ENCODE peak calls at places on chromosomes 5 and 9, in four cellular contexts. One of them, this sample, is unnamed.

GRCh38 chr9:109016132-109016531 is 2.8 kb upstream of the CTNNAL1 start:
- DNase-seq in coronary artery: no peak
- DNase-seq in bronchial epithelial cell: no peak
- DNase-seq in AG04450: no peak
- DNase-seq in this sample: no peak

GRCh38 chr5:1748271-1748670 is 51.4 kb downstream of the MRPL36 start:
- DNase-seq in coronary artery: peak
- DNase-seq in bronchial epithelial cell: no peak
- DNase-seq in AG04450: no peak
- DNase-seq in this sample: no peak

GRCh38 chr9:16526380-16526779 is 344.1 kb downstream of the BNC2 start:
- DNase-seq in bronchial epithelial cell: peak
- DNase-seq in AG04450: no peak
- DNase-seq in coronary artery: no peak
- DNase-seq in this sample: no peak

GRCh38 chr5:116575635-116576042 is 1.0 kb upstream of the SEMA6A start:
- DNase-seq in coronary artery: no peak
- DNase-seq in AG04450: no peak
- DNase-seq in bronchial epithelial cell: peak
- DNase-seq in this sample: no peak

GRCh38 chr5:94288937-94289336 is 329.5 kb downstream of the KIAA0825 start:
- DNase-seq in bronchial epithelial cell: no peak
- DNase-seq in AG04450: no peak
- DNase-seq in coronary artery: no peak
- DNase-seq in this sample: no peak

GRCh38 chr9:78592866-78593265 is 295.9 kb downstream of the PSAT1 start:
- DNase-seq in bronchial epithelial cell: no peak
- DNase-seq in coronary artery: no peak
- DNase-seq in AG04450: no peak
- DNase-seq in this sample: no peak

GRCh38 chr9:96048116-96048953 is 172.8 kb downstream of the ERCC6L2 start:
- DNase-seq in bronchial epithelial cell: peak
- DNase-seq in coronary artery: no peak
- DNase-seq in AG04450: no peak
- DNase-seq in this sample: peak

GRCh38 chr9:12162101-12162500 is 531.1 kb upstream of the TYRP1 start:
- DNase-seq in AG04450: no peak
- DNase-seq in bronchial epithelial cell: no peak
- DNase-seq in coronary artery: no peak
- DNase-seq in this sample: no peak

GRCh38 chr5:150582281-150582791 is 58.1 kb upstream of the SYNPO start:
- DNase-seq in coronary artery: no peak
- DNase-seq in AG04450: peak
- DNase-seq in bronchial epithelial cell: no peak
- DNase-seq in this sample: no peak

GRCh38 chr5:132788508-132788907 is 11.5 kb upstream of the SEPTIN8 start:
- DNase-seq in bronchial epithelial cell: no peak
- DNase-seq in AG04450: no peak
- DNase-seq in coronary artery: no peak
- DNase-seq in this sample: no peak

GRCh38 chr9:121718063-121718462 is 66.6 kb downstream of the DAB2IP start:
- DNase-seq in AG04450: no peak
- DNase-seq in coronary artery: no peak
- DNase-seq in bronchial epithelial cell: peak
- DNase-seq in this sample: no peak

GRCh38 chr5:89263846-89264245 is 380.9 kb upstream of the MEF2C start:
- DNase-seq in AG04450: no peak
- DNase-seq in bronchial epithelial cell: no peak
- DNase-seq in coronary artery: no peak
- DNase-seq in this sample: no peak

GRCh38 chr9:112831281-112831851 is 59.3 kb downstream of the SLC46A2 start:
- DNase-seq in bronchial epithelial cell: peak
- DNase-seq in coronary artery: no peak
- DNase-seq in AG04450: no peak
- DNase-seq in this sample: no peak

GRCh38 chr5:141742866-141743651 is 61.0 kb upstream of the ARAP3 start:
- DNase-seq in bronchial epithelial cell: peak
- DNase-seq in coronary artery: no peak
- DNase-seq in AG04450: no peak
- DNase-seq in this sample: no peak

GRCh38 chr9:129435996-129436676 is 184.8 kb downstream of the C9orf50 start:
- DNase-seq in coronary artery: no peak
- DNase-seq in bronchial epithelial cell: no peak
- DNase-seq in AG04450: no peak
- DNase-seq in this sample: no peak

GRCh38 chr9:129439242-129439641 is 181.7 kb downstream of the C9orf50 start:
- DNase-seq in bronchial epithelial cell: no peak
- DNase-seq in coronary artery: no peak
- DNase-seq in AG04450: no peak
- DNase-seq in this sample: no peak

GRCh38 chr9:129435272-129435671 is 185.6 kb downstream of the C9orf50 start:
- DNase-seq in coronary artery: no peak
- DNase-seq in AG04450: no peak
- DNase-seq in bronchial epithelial cell: no peak
- DNase-seq in this sample: no peak

GRCh38 chr9:129437626-129438323 is 183.1 kb downstream of the C9orf50 start:
- DNase-seq in bronchial epithelial cell: no peak
- DNase-seq in AG04450: no peak
- DNase-seq in coronary artery: peak
- DNase-seq in this sample: no peak

GRCh38 chr9:129436751-129437625 is 183.9 kb downstream of the C9orf50 start:
- DNase-seq in AG04450: no peak
- DNase-seq in bronchial epithelial cell: no peak
- DNase-seq in coronary artery: peak
- DNase-seq in this sample: no peak
- H3K4me3 ChIP-seq in AG04450: peak
- H3K4me3 ChIP-seq in bronchial epithelial cell: peak
- H3K4me3 ChIP-seq in coronary artery: peak
- H3K4me3 ChIP-seq in this sample: peak

GRCh38 chr5:10303699-10304170 is 4.0 kb downstream of the CMBL start:
- DNase-seq in bronchial epithelial cell: no peak
- DNase-seq in AG04450: no peak
- DNase-seq in coronary artery: no peak
- DNase-seq in this sample: no peak

GRCh38 chr5:10300246-10300645 is 7.5 kb downstream of the CMBL start:
- DNase-seq in bronchial epithelial cell: no peak
- DNase-seq in AG04450: no peak
- DNase-seq in coronary artery: no peak
- DNase-seq in this sample: no peak

GRCh38 chr5:10301842-10302610 is 5.7 kb downstream of the CMBL start:
- DNase-seq in coronary artery: peak
- DNase-seq in AG04450: no peak
- DNase-seq in bronchial epithelial cell: peak
- DNase-seq in this sample: peak

GRCh38 chr5:10303201-10303600 is 4.5 kb downstream of the CMBL start:
- DNase-seq in bronchial epithelial cell: no peak
- DNase-seq in coronary artery: no peak
- DNase-seq in AG04450: no peak
- DNase-seq in this sample: no peak

GRCh38 chr5:10301266-10301665 is 6.4 kb downstream of the CMBL start:
- DNase-seq in coronary artery: no peak
- DNase-seq in AG04450: no peak
- DNase-seq in bronchial epithelial cell: peak
- DNase-seq in this sample: no peak
- H3K4me3 ChIP-seq in coronary artery: no peak
- H3K4me3 ChIP-seq in AG04450: no peak
- H3K4me3 ChIP-seq in bronchial epithelial cell: no peak
- H3K4me3 ChIP-seq in this sample: peak

GRCh38 chr5:80034962-80035821 is at the start of gene THBS4:
- DNase-seq in bronchial epithelial cell: no peak
- DNase-seq in AG04450: no peak
- DNase-seq in coronary artery: no peak
- DNase-seq in this sample: no peak

GRCh38 chr5:80034559-80034958 is 589 bp upstream of the THBS4 start:
- DNase-seq in AG04450: no peak
- DNase-seq in bronchial epithelial cell: no peak
- DNase-seq in coronary artery: no peak
- DNase-seq in this sample: no peak

GRCh38 chr5:80036621-80037020 is 1.5 kb downstream of the THBS4 start:
- DNase-seq in coronary artery: no peak
- DNase-seq in AG04450: no peak
- DNase-seq in bronchial epithelial cell: no peak
- DNase-seq in this sample: no peak

GRCh38 chr5:80037366-80037765 is 2.2 kb downstream of the THBS4 start:
- DNase-seq in coronary artery: no peak
- DNase-seq in AG04450: no peak
- DNase-seq in bronchial epithelial cell: no peak
- DNase-seq in this sample: no peak

GRCh38 chr5:80035839-80036238 is 691 bp downstream of the THBS4 start:
- DNase-seq in coronary artery: no peak
- DNase-seq in AG04450: no peak
- DNase-seq in bronchial epithelial cell: no peak
- DNase-seq in this sample: no peak
- H3K4me3 ChIP-seq in coronary artery: peak
- H3K4me3 ChIP-seq in AG04450: no peak
- H3K4me3 ChIP-seq in bronchial epithelial cell: no peak
- H3K4me3 ChIP-seq in this sample: no peak

GRCh38 chr5:80741015-80741414 is 86.2 kb upstream of the DHFR start:
- DNase-seq in bronchial epithelial cell: no peak
- DNase-seq in coronary artery: no peak
- DNase-seq in AG04450: no peak
- DNase-seq in this sample: no peak
- H3K4me3 ChIP-seq in bronchial epithelial cell: no peak
- H3K4me3 ChIP-seq in coronary artery: no peak
- H3K4me3 ChIP-seq in AG04450: no peak
- H3K4me3 ChIP-seq in this sample: no peak

DNA sequence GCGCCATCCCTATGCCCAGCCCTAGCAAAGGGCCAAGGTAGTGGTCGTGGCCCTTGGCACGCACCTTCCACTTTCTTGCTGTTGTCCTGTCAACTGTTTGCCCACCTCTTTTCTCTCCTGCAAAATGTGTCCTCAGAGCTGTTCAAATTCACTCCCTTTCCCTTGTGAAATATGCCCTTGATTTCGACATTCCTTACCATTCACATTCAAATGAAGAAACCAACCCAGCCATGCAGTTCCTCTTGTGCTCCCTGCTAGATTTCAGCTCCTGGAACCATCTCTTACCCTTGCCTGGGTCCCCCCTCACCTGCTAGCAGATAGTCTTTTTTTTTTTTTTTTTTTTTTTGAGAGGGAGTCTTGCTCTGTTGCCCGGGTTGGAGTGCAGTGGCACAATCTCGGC is 19.6 kb upstream of the HRH2 start:
- DNase-seq in coronary artery: no peak
- DNase-seq in AG04450: no peak
- DNase-seq in bronchial epithelial cell: no peak
- DNase-seq in this sample: no peak
- H3K4me3 ChIP-seq in coronary artery: no peak
- H3K4me3 ChIP-seq in AG04450: no peak
- H3K4me3 ChIP-seq in bronchial epithelial cell: no peak
- H3K4me3 ChIP-seq in this sample: no peak

DNA sequence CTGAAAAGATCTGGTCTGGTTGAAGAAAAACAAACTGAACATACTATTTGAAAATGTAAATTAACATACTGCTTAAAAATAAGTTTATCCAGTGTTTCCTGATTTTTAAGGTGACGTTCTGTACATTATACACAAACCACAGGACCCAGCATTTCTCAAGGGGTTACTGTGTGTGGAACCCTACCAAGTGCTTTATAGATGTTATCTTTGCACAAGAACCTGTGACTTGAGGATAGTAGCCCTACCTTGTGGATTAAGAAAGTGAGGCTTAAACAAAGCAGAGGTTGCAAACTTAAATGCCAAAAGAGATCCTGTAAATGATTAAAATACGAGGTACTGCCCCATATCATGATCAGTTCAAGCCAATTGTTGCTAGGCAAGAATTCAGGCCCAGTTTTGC is 4.7 kb downstream of the KLF9 start:
- DNase-seq in bronchial epithelial cell: no peak
- DNase-seq in AG04450: no peak
- DNase-seq in coronary artery: no peak
- DNase-seq in this sample: no peak
- H3K4me3 ChIP-seq in bronchial epithelial cell: no peak
- H3K4me3 ChIP-seq in AG04450: peak
- H3K4me3 ChIP-seq in coronary artery: peak
- H3K4me3 ChIP-seq in this sample: peak